ENCODE peak calls at places on chromosomes 3 and 15, in eight cellular contexts. J is MV-4-11; Y is T-helper 9 cell; D is hepatic stellate cell; G is GM04504; F is stimulated activated CD8-positive, alpha-beta memory T cell treated with anti-CD3 and anti-CD28 coated beads, Interleukin-7, amount 100 ng/mL, for 24 hours; L is RPMI7951; E is stimulated activated naive B cell treated with anti-CD40 and anti-IgM and Interleukin-4, amounts not matched to agents 10 μg/mL and 1 μg/mL and 100 μg/mL, for 72 hours. H is an unnamed sample.

GRCh38 chr15:34610388-34610787 is 26.9 kb upstream of the GOLGA8B start:
- DNase-seq in E (no peak), D (no peak), G (no peak), J (no peak), Y (no peak), F (no peak), L (peak), H (no peak)

GRCh38 chr3:176767385-176767784 is 429.9 kb downstream of the TBL1XR1 start:
- DNase-seq in J (no peak), E (no peak), F (no peak), G (peak), L (peak), Y (no peak), D (peak), H (no peak)

GRCh38 chr3:45486136-45486535 is 97.8 kb downstream of the LARS2 start:
- DNase-seq in D (no peak), G (peak), F (no peak), J (peak), E (no peak), L (no peak), Y (no peak), H (no peak)

GRCh38 chr15:57041416-57041815 is 123.0 kb downstream of the TCF12 start:
- DNase-seq in J (no peak), F (no peak), D (no peak), Y (no peak), E (no peak), G (no peak), L (no peak), H (no peak)

GRCh38 chr3:50078622-50079021 is 10.1 kb upstream of the RBM5 start:
- DNase-seq in L (no peak), E (no peak), G (no peak), J (peak), F (no peak), D (no peak), Y (no peak), H (no peak)

GRCh38 chr3:176037636-176038035 is 1159.6 kb downstream of the TBL1XR1 start:
- DNase-seq in D (no peak), G (no peak), Y (no peak), E (no peak), J (no peak), L (no peak), F (no peak), H (no peak)

GRCh38 chr15:84748274-84749110 is at the start of gene ZNF592:
- DNase-seq in E (peak), D (peak), F (peak), Y (peak), J (peak), L (peak), G (peak), H (peak)

GRCh38 chr3:187798531-187799520 is 53.6 kb upstream of the BCL6 start:
- DNase-seq in L (no peak), D (no peak), J (peak), Y (no peak), F (no peak), G (no peak), E (no peak), H (no peak)

GRCh38 chr3:183122257-183122932 is 23.1 kb upstream of the MCCC1 start:
- DNase-seq in L (peak), F (no peak), D (peak), G (peak), E (no peak), Y (no peak), J (peak), H (no peak)

GRCh38 chr3:133606342-133606741 is 32.9 kb downstream of the CDV3 start:
- DNase-seq in E (no peak), J (no peak), F (no peak), L (no peak), Y (no peak), D (no peak), G (no peak), H (no peak)